ENCODE peak calls at places on chromosomes 5 and 9, in eight cellular contexts. One of them, this sample, is unnamed.

GRCh38 chr5:9091896-9092662 is 453.8 kb downstream of the SEMA5A start:
- DNase-seq in colonic mucosa: no peak
- DNase-seq in naive thymus-derived CD8-positive, alpha-beta T cell: no peak
- DNase-seq in NCI-H510A: no peak
- DNase-seq in effector memory CD4-positive, alpha-beta T cell: no peak
- DNase-seq in C1 segment of cervical spinal cord: no peak
- DNase-seq in cardiac muscle cell: no peak
- DNase-seq in NCI-H2171 treated with DMSO at 0.1 percent for 48 hours: no peak
- DNase-seq in this sample: no peak

GRCh38 chr5:175709276-175709781 is 51.5 kb downstream of the HRH2 start:
- DNase-seq in NCI-H510A: no peak
- DNase-seq in NCI-H2171 treated with DMSO at 0.1 percent for 48 hours: no peak
- DNase-seq in effector memory CD4-positive, alpha-beta T cell: no peak
- DNase-seq in cardiac muscle cell: no peak
- DNase-seq in colonic mucosa: no peak
- DNase-seq in C1 segment of cervical spinal cord: no peak
- DNase-seq in naive thymus-derived CD8-positive, alpha-beta T cell: no peak
- DNase-seq in this sample: no peak

GRCh38 chr5:170638051-170638450 is 134.2 kb downstream of the KCNIP1 start:
- DNase-seq in C1 segment of cervical spinal cord: no peak
- DNase-seq in NCI-H510A: no peak
- DNase-seq in NCI-H2171 treated with DMSO at 0.1 percent for 48 hours: no peak
- DNase-seq in naive thymus-derived CD8-positive, alpha-beta T cell: no peak
- DNase-seq in colonic mucosa: no peak
- DNase-seq in effector memory CD4-positive, alpha-beta T cell: no peak
- DNase-seq in cardiac muscle cell: no peak
- DNase-seq in this sample: no peak

GRCh38 chr5:78008356-78008967 is 232.3 kb upstream of the TBCA start:
- DNase-seq in NCI-H2171 treated with DMSO at 0.1 percent for 48 hours: peak; percentile 6
- DNase-seq in effector memory CD4-positive, alpha-beta T cell: no peak
- DNase-seq in colonic mucosa: no peak
- DNase-seq in NCI-H510A: no peak
- DNase-seq in C1 segment of cervical spinal cord: no peak
- DNase-seq in cardiac muscle cell: peak; percentile 54
- DNase-seq in naive thymus-derived CD8-positive, alpha-beta T cell: no peak
- DNase-seq in this sample: peak; percentile 29

GRCh38 chr9:78612089-78612488 is 315.2 kb downstream of the PSAT1 start:
- DNase-seq in NCI-H510A: no peak
- DNase-seq in effector memory CD4-positive, alpha-beta T cell: no peak
- DNase-seq in C1 segment of cervical spinal cord: no peak
- DNase-seq in NCI-H2171 treated with DMSO at 0.1 percent for 48 hours: no peak
- DNase-seq in cardiac muscle cell: no peak
- DNase-seq in naive thymus-derived CD8-positive, alpha-beta T cell: no peak
- DNase-seq in colonic mucosa: no peak
- DNase-seq in this sample: no peak

GRCh38 chr9:20315672-20316071 is 306.6 kb downstream of the MLLT3 start:
- DNase-seq in effector memory CD4-positive, alpha-beta T cell: no peak
- DNase-seq in colonic mucosa: no peak
- DNase-seq in C1 segment of cervical spinal cord: no peak
- DNase-seq in cardiac muscle cell: no peak
- DNase-seq in NCI-H2171 treated with DMSO at 0.1 percent for 48 hours: no peak
- DNase-seq in naive thymus-derived CD8-positive, alpha-beta T cell: no peak
- DNase-seq in NCI-H510A: no peak
- DNase-seq in this sample: no peak

GRCh38 chr5:119280380-119280779 is 75.4 kb upstream of the TNFAIP8 start:
- DNase-seq in naive thymus-derived CD8-positive, alpha-beta T cell: no peak
- DNase-seq in C1 segment of cervical spinal cord: no peak
- DNase-seq in colonic mucosa: no peak
- DNase-seq in cardiac muscle cell: no peak
- DNase-seq in NCI-H2171 treated with DMSO at 0.1 percent for 48 hours: peak; percentile 46
- DNase-seq in effector memory CD4-positive, alpha-beta T cell: no peak
- DNase-seq in NCI-H510A: no peak
- DNase-seq in this sample: no peak

GRCh38 chr9:85053206-85053605 is 383.7 kb downstream of the NTRK2 start:
- DNase-seq in NCI-H2171 treated with DMSO at 0.1 percent for 48 hours: no peak
- DNase-seq in C1 segment of cervical spinal cord: no peak
- DNase-seq in effector memory CD4-positive, alpha-beta T cell: no peak
- DNase-seq in naive thymus-derived CD8-positive, alpha-beta T cell: no peak
- DNase-seq in NCI-H510A: no peak
- DNase-seq in cardiac muscle cell: no peak
- DNase-seq in colonic mucosa: no peak
- DNase-seq in this sample: peak; percentile 2

GRCh38 chr5:151896041-151896691 is 28.5 kb downstream of the GLRA1 start:
- DNase-seq in effector memory CD4-positive, alpha-beta T cell: no peak
- DNase-seq in NCI-H510A: no peak
- DNase-seq in naive thymus-derived CD8-positive, alpha-beta T cell: no peak
- DNase-seq in colonic mucosa: no peak
- DNase-seq in NCI-H2171 treated with DMSO at 0.1 percent for 48 hours: peak; percentile 13
- DNase-seq in cardiac muscle cell: no peak
- DNase-seq in C1 segment of cervical spinal cord: no peak
- DNase-seq in this sample: peak; percentile 36

GRCh38 chr9:93354451-93354850 is 97.0 kb upstream of the FAM120A start:
- DNase-seq in NCI-H2171 treated with DMSO at 0.1 percent for 48 hours: no peak
- DNase-seq in effector memory CD4-positive, alpha-beta T cell: no peak
- DNase-seq in colonic mucosa: no peak
- DNase-seq in NCI-H510A: no peak
- DNase-seq in cardiac muscle cell: peak; percentile 1
- DNase-seq in naive thymus-derived CD8-positive, alpha-beta T cell: no peak
- DNase-seq in C1 segment of cervical spinal cord: no peak
- DNase-seq in this sample: no peak

GRCh38 chr5:67537439-67538342 is 341.1 kb upstream of the CD180 start:
- DNase-seq in naive thymus-derived CD8-positive, alpha-beta T cell: peak; percentile 18
- DNase-seq in effector memory CD4-positive, alpha-beta T cell: no peak
- DNase-seq in C1 segment of cervical spinal cord: no peak
- DNase-seq in colonic mucosa: no peak
- DNase-seq in cardiac muscle cell: peak; percentile 6
- DNase-seq in NCI-H2171 treated with DMSO at 0.1 percent for 48 hours: no peak
- DNase-seq in NCI-H510A: no peak
- DNase-seq in this sample: no peak

GRCh38 chr5:143433680-143434079 is 30.2 kb upstream of the NR3C1 start:
- DNase-seq in naive thymus-derived CD8-positive, alpha-beta T cell: no peak
- DNase-seq in NCI-H510A: no peak
- DNase-seq in cardiac muscle cell: no peak
- DNase-seq in C1 segment of cervical spinal cord: no peak
- DNase-seq in NCI-H2171 treated with DMSO at 0.1 percent for 48 hours: no peak
- DNase-seq in effector memory CD4-positive, alpha-beta T cell: no peak
- DNase-seq in colonic mucosa: no peak
- DNase-seq in this sample: no peak

GRCh38 chr9:88980732-88981336 is 10.4 kb upstream of the S1PR3 start:
- DNase-seq in NCI-H510A: no peak
- DNase-seq in effector memory CD4-positive, alpha-beta T cell: no peak
- DNase-seq in NCI-H2171 treated with DMSO at 0.1 percent for 48 hours: no peak
- DNase-seq in cardiac muscle cell: no peak
- DNase-seq in C1 segment of cervical spinal cord: no peak
- DNase-seq in naive thymus-derived CD8-positive, alpha-beta T cell: no peak
- DNase-seq in colonic mucosa: no peak
- DNase-seq in this sample: no peak

GRCh38 chr9:23492126-23493002 is 333.7 kb downstream of the ELAVL2 start:
- DNase-seq in effector memory CD4-positive, alpha-beta T cell: no peak
- DNase-seq in colonic mucosa: peak; percentile 17
- DNase-seq in naive thymus-derived CD8-positive, alpha-beta T cell: no peak
- DNase-seq in NCI-H510A: no peak
- DNase-seq in C1 segment of cervical spinal cord: no peak
- DNase-seq in cardiac muscle cell: peak; percentile 65
- DNase-seq in NCI-H2171 treated with DMSO at 0.1 percent for 48 hours: peak; percentile 33
- DNase-seq in this sample: peak; percentile 10

GRCh38 chr5:166178681-166179080 is 2112.8 kb upstream of the WWC1 start:
- DNase-seq in C1 segment of cervical spinal cord: no peak
- DNase-seq in colonic mucosa: no peak
- DNase-seq in NCI-H2171 treated with DMSO at 0.1 percent for 48 hours: no peak
- DNase-seq in naive thymus-derived CD8-positive, alpha-beta T cell: no peak
- DNase-seq in effector memory CD4-positive, alpha-beta T cell: no peak
- DNase-seq in cardiac muscle cell: no peak
- DNase-seq in NCI-H510A: no peak
- DNase-seq in this sample: no peak

GRCh38 chr9:84261082-84261746 is 79.3 kb downstream of the SLC28A3 start:
- DNase-seq in naive thymus-derived CD8-positive, alpha-beta T cell: peak; percentile 38
- DNase-seq in NCI-H2171 treated with DMSO at 0.1 percent for 48 hours: peak; percentile 67
- DNase-seq in colonic mucosa: peak; percentile 89
- DNase-seq in cardiac muscle cell: peak; percentile 84
- DNase-seq in effector memory CD4-positive, alpha-beta T cell: no peak
- DNase-seq in NCI-H510A: peak; percentile 40
- DNase-seq in C1 segment of cervical spinal cord: peak; percentile 65
- DNase-seq in this sample: peak; percentile 80

GRCh38 chr5:132256086-132256782 is 1.3 kb upstream of the PDLIM4 start:
- DNase-seq in C1 segment of cervical spinal cord: no peak
- DNase-seq in cardiac muscle cell: no peak
- DNase-seq in NCI-H510A: no peak
- DNase-seq in naive thymus-derived CD8-positive, alpha-beta T cell: no peak
- DNase-seq in colonic mucosa: no peak
- DNase-seq in effector memory CD4-positive, alpha-beta T cell: no peak
- DNase-seq in NCI-H2171 treated with DMSO at 0.1 percent for 48 hours: no peak
- DNase-seq in this sample: no peak

GRCh38 chr5:134845335-134845851 is 375 bp upstream of the C5orf24 start:
- DNase-seq in effector memory CD4-positive, alpha-beta T cell: no peak
- DNase-seq in C1 segment of cervical spinal cord: no peak
- DNase-seq in cardiac muscle cell: no peak
- DNase-seq in NCI-H510A: no peak
- DNase-seq in naive thymus-derived CD8-positive, alpha-beta T cell: no peak
- DNase-seq in colonic mucosa: no peak
- DNase-seq in NCI-H2171 treated with DMSO at 0.1 percent for 48 hours: no peak
- DNase-seq in this sample: no peak

GRCh38 chr5:5419291-5420210 is 2.9 kb upstream of the ICE1 start:
- DNase-seq in effector memory CD4-positive, alpha-beta T cell: no peak
- DNase-seq in NCI-H2171 treated with DMSO at 0.1 percent for 48 hours: peak; percentile 78
- DNase-seq in naive thymus-derived CD8-positive, alpha-beta T cell: no peak
- DNase-seq in colonic mucosa: no peak
- DNase-seq in NCI-H510A: no peak
- DNase-seq in C1 segment of cervical spinal cord: no peak
- DNase-seq in cardiac muscle cell: peak; percentile 46
- DNase-seq in this sample: peak; percentile 4

GRCh38 chr5:171299228-171299627 is 9.8 kb upstream of the TLX3 start:
- DNase-seq in C1 segment of cervical spinal cord: no peak
- DNase-seq in NCI-H510A: no peak
- DNase-seq in NCI-H2171 treated with DMSO at 0.1 percent for 48 hours: no peak
- DNase-seq in colonic mucosa: no peak
- DNase-seq in effector memory CD4-positive, alpha-beta T cell: no peak
- DNase-seq in cardiac muscle cell: no peak
- DNase-seq in naive thymus-derived CD8-positive, alpha-beta T cell: no peak
- DNase-seq in this sample: no peak

GRCh38 chr9:132694144-132694543 is 23.9 kb downstream of the GTF3C4 start:
- DNase-seq in C1 segment of cervical spinal cord: no peak
- DNase-seq in effector memory CD4-positive, alpha-beta T cell: no peak
- DNase-seq in NCI-H510A: no peak
- DNase-seq in naive thymus-derived CD8-positive, alpha-beta T cell: peak; percentile 11
- DNase-seq in cardiac muscle cell: no peak
- DNase-seq in colonic mucosa: no peak
- DNase-seq in NCI-H2171 treated with DMSO at 0.1 percent for 48 hours: no peak
- DNase-seq in this sample: no peak

GRCh38 chr5:147403659-147404640 is 105.9 kb downstream of the DPYSL3 start:
- DNase-seq in cardiac muscle cell: peak; percentile 73
- DNase-seq in effector memory CD4-positive, alpha-beta T cell: no peak
- DNase-seq in NCI-H2171 treated with DMSO at 0.1 percent for 48 hours: no peak
- DNase-seq in colonic mucosa: no peak
- DNase-seq in NCI-H510A: no peak
- DNase-seq in C1 segment of cervical spinal cord: no peak
- DNase-seq in naive thymus-derived CD8-positive, alpha-beta T cell: no peak
- DNase-seq in this sample: peak; percentile 51

GRCh38 chr9:5630038-5630507 is 1.2 kb downstream of the RIC1 start:
- DNase-seq in NCI-H510A: no peak
- DNase-seq in C1 segment of cervical spinal cord: no peak
- DNase-seq in cardiac muscle cell: peak; percentile 33
- DNase-seq in colonic mucosa: peak; percentile 28
- DNase-seq in NCI-H2171 treated with DMSO at 0.1 percent for 48 hours: peak; percentile 64
- DNase-seq in effector memory CD4-positive, alpha-beta T cell: no peak
- DNase-seq in naive thymus-derived CD8-positive, alpha-beta T cell: peak; percentile 34
- DNase-seq in this sample: no peak

GRCh38 chr9:104725014-104725413 is 22.5 kb upstream of the NIPSNAP3A start:
- DNase-seq in NCI-H510A: no peak
- DNase-seq in cardiac muscle cell: no peak
- DNase-seq in effector memory CD4-positive, alpha-beta T cell: no peak
- DNase-seq in naive thymus-derived CD8-positive, alpha-beta T cell: no peak
- DNase-seq in NCI-H2171 treated with DMSO at 0.1 percent for 48 hours: peak; percentile 60
- DNase-seq in colonic mucosa: no peak
- DNase-seq in C1 segment of cervical spinal cord: no peak
- DNase-seq in this sample: no peak

GRCh38 chr5:148924817-148925216 is 98.4 kb downstream of the ADRB2 start:
- DNase-seq in C1 segment of cervical spinal cord: no peak
- DNase-seq in effector memory CD4-positive, alpha-beta T cell: no peak
- DNase-seq in colonic mucosa: peak; percentile 78
- DNase-seq in NCI-H2171 treated with DMSO at 0.1 percent for 48 hours: no peak
- DNase-seq in NCI-H510A: no peak
- DNase-seq in cardiac muscle cell: no peak
- DNase-seq in naive thymus-derived CD8-positive, alpha-beta T cell: no peak
- DNase-seq in this sample: peak; percentile 78

GRCh38 chr5:164370841-164371240 is 865.4 kb downstream of the MAT2B start:
- DNase-seq in NCI-H510A: no peak
- DNase-seq in C1 segment of cervical spinal cord: no peak
- DNase-seq in NCI-H2171 treated with DMSO at 0.1 percent for 48 hours: no peak
- DNase-seq in effector memory CD4-positive, alpha-beta T cell: no peak
- DNase-seq in naive thymus-derived CD8-positive, alpha-beta T cell: no peak
- DNase-seq in colonic mucosa: no peak
- DNase-seq in cardiac muscle cell: no peak
- DNase-seq in this sample: no peak

GRCh38 chr5:169182797-169183196 is 118.1 kb downstream of the SLIT3 start:
- DNase-seq in effector memory CD4-positive, alpha-beta T cell: no peak
- DNase-seq in cardiac muscle cell: no peak
- DNase-seq in colonic mucosa: no peak
- DNase-seq in C1 segment of cervical spinal cord: no peak
- DNase-seq in naive thymus-derived CD8-positive, alpha-beta T cell: no peak
- DNase-seq in NCI-H510A: no peak
- DNase-seq in NCI-H2171 treated with DMSO at 0.1 percent for 48 hours: no peak
- DNase-seq in this sample: no peak

GRCh38 chr5:124343021-124343420 is 403.4 kb downstream of the ZNF608 start:
- DNase-seq in NCI-H2171 treated with DMSO at 0.1 percent for 48 hours: no peak
- DNase-seq in effector memory CD4-positive, alpha-beta T cell: no peak
- DNase-seq in naive thymus-derived CD8-positive, alpha-beta T cell: no peak
- DNase-seq in colonic mucosa: no peak
- DNase-seq in NCI-H510A: no peak
- DNase-seq in C1 segment of cervical spinal cord: no peak
- DNase-seq in cardiac muscle cell: no peak
- DNase-seq in this sample: no peak

GRCh38 chr5:173627860-173628392 is 11.5 kb upstream of the BOD1 start:
- DNase-seq in NCI-H510A: no peak
- DNase-seq in C1 segment of cervical spinal cord: peak; percentile 80
- DNase-seq in naive thymus-derived CD8-positive, alpha-beta T cell: no peak
- DNase-seq in cardiac muscle cell: no peak
- DNase-seq in effector memory CD4-positive, alpha-beta T cell: no peak
- DNase-seq in NCI-H2171 treated with DMSO at 0.1 percent for 48 hours: no peak
- DNase-seq in colonic mucosa: no peak
- DNase-seq in this sample: no peak

GRCh38 chr5:14838396-14839319 is 32.9 kb downstream of the ANKH start:
- DNase-seq in NCI-H2171 treated with DMSO at 0.1 percent for 48 hours: no peak
- DNase-seq in cardiac muscle cell: no peak
- DNase-seq in naive thymus-derived CD8-positive, alpha-beta T cell: no peak
- DNase-seq in effector memory CD4-positive, alpha-beta T cell: no peak
- DNase-seq in colonic mucosa: no peak
- DNase-seq in NCI-H510A: no peak
- DNase-seq in C1 segment of cervical spinal cord: no peak
- DNase-seq in this sample: no peak

GRCh38 chr5:32973646-32974045 is 262.5 kb downstream of the NPR3 start:
- DNase-seq in NCI-H510A: no peak
- DNase-seq in colonic mucosa: no peak
- DNase-seq in effector memory CD4-positive, alpha-beta T cell: no peak
- DNase-seq in naive thymus-derived CD8-positive, alpha-beta T cell: no peak
- DNase-seq in C1 segment of cervical spinal cord: no peak
- DNase-seq in cardiac muscle cell: no peak
- DNase-seq in NCI-H2171 treated with DMSO at 0.1 percent for 48 hours: no peak
- DNase-seq in this sample: no peak

GRCh38 chr5:139354186-139354585 is 12.5 kb downstream of the PAIP2 start:
- DNase-seq in NCI-H510A: no peak
- DNase-seq in NCI-H2171 treated with DMSO at 0.1 percent for 48 hours: no peak
- DNase-seq in colonic mucosa: no peak
- DNase-seq in C1 segment of cervical spinal cord: no peak
- DNase-seq in naive thymus-derived CD8-positive, alpha-beta T cell: no peak
- DNase-seq in cardiac muscle cell: no peak
- DNase-seq in effector memory CD4-positive, alpha-beta T cell: no peak
- DNase-seq in this sample: no peak

GRCh38 chr5:8997542-8998070 is 548.3 kb downstream of the SEMA5A start:
- DNase-seq in NCI-H2171 treated with DMSO at 0.1 percent for 48 hours: no peak
- DNase-seq in C1 segment of cervical spinal cord: no peak
- DNase-seq in naive thymus-derived CD8-positive, alpha-beta T cell: no peak
- DNase-seq in colonic mucosa: no peak
- DNase-seq in cardiac muscle cell: no peak
- DNase-seq in effector memory CD4-positive, alpha-beta T cell: no peak
- DNase-seq in NCI-H510A: no peak
- DNase-seq in this sample: no peak

GRCh38 chr9:12554636-12555035 is 138.5 kb upstream of the TYRP1 start:
- DNase-seq in effector memory CD4-positive, alpha-beta T cell: no peak
- DNase-seq in NCI-H510A: no peak
- DNase-seq in NCI-H2171 treated with DMSO at 0.1 percent for 48 hours: no peak
- DNase-seq in C1 segment of cervical spinal cord: no peak
- DNase-seq in naive thymus-derived CD8-positive, alpha-beta T cell: no peak
- DNase-seq in colonic mucosa: no peak
- DNase-seq in cardiac muscle cell: no peak
- DNase-seq in this sample: peak; percentile 1